ENCODE peak calls at places on chromosomes 12 and 14, in nine cellular contexts. One of them, this sample, is unnamed.

GRCh38 chr12:29516431-29516875 is 19.0 kb upstream of the OVCH1 start:
- DNase-seq in heart right ventricle: no peak
- DNase-seq in A549: no peak
- DNase-seq in body of pancreas: no peak
- DNase-seq in lung: no peak
- DNase-seq in H7: no peak
- DNase-seq in SK-N-MC: no peak
- DNase-seq in RWPE2: no peak
- DNase-seq in uterus: no peak
- DNase-seq in this sample: no peak

GRCh38 chr14:67166450-67166853 is 22.8 kb upstream of the GARIN2 start:
- DNase-seq in lung: no peak
- DNase-seq in heart right ventricle: no peak
- DNase-seq in A549: no peak
- DNase-seq in SK-N-MC: peak; percentile 52
- DNase-seq in body of pancreas: peak; percentile 19
- DNase-seq in RWPE2: no peak
- DNase-seq in H7: peak; percentile 21
- DNase-seq in uterus: no peak
- DNase-seq in this sample: peak; percentile 71

GRCh38 chr14:97931273-97931672 is 1134.1 kb downstream of the VRK1 start:
- DNase-seq in RWPE2: no peak
- DNase-seq in lung: no peak
- DNase-seq in A549: no peak
- DNase-seq in heart right ventricle: no peak
- DNase-seq in uterus: no peak
- DNase-seq in body of pancreas: no peak
- DNase-seq in H7: no peak
- DNase-seq in SK-N-MC: no peak
- DNase-seq in this sample: no peak

GRCh38 chr12:65886996-65887395 is 62.7 kb downstream of the HMGA2 start:
- DNase-seq in heart right ventricle: no peak
- DNase-seq in body of pancreas: no peak
- DNase-seq in A549: no peak
- DNase-seq in H7: no peak
- DNase-seq in RWPE2: no peak
- DNase-seq in uterus: no peak
- DNase-seq in lung: no peak
- DNase-seq in SK-N-MC: no peak
- DNase-seq in this sample: no peak

GRCh38 chr12:51941669-51942455 is 9.6 kb upstream of the ACVR1B start:
- DNase-seq in heart right ventricle: no peak
- DNase-seq in SK-N-MC: no peak
- DNase-seq in RWPE2: no peak
- DNase-seq in H7: no peak
- DNase-seq in uterus: no peak
- DNase-seq in A549: no peak
- DNase-seq in lung: no peak
- DNase-seq in body of pancreas: no peak
- DNase-seq in this sample: peak; percentile 36

GRCh38 chr14:96208739-96209138 is 4.1 kb downstream of the BDKRB2 start:
- DNase-seq in lung: no peak
- DNase-seq in SK-N-MC: no peak
- DNase-seq in heart right ventricle: no peak
- DNase-seq in H7: no peak
- DNase-seq in body of pancreas: no peak
- DNase-seq in RWPE2: peak; percentile 32
- DNase-seq in uterus: no peak
- DNase-seq in A549: no peak
- DNase-seq in this sample: no peak

GRCh38 chr12:103978384-103978982 is 12.8 kb downstream of the TDG start:
- DNase-seq in RWPE2: no peak
- DNase-seq in lung: no peak
- DNase-seq in H7: no peak
- DNase-seq in heart right ventricle: no peak
- DNase-seq in SK-N-MC: no peak
- DNase-seq in uterus: no peak
- DNase-seq in body of pancreas: no peak
- DNase-seq in A549: no peak
- DNase-seq in this sample: no peak

GRCh38 chr12:20629414-20630156 is 65.5 kb upstream of the SLCO1C1 start:
- DNase-seq in H7: no peak
- DNase-seq in uterus: no peak
- DNase-seq in lung: no peak
- DNase-seq in A549: peak; percentile 61
- DNase-seq in SK-N-MC: no peak
- DNase-seq in heart right ventricle: no peak
- DNase-seq in RWPE2: no peak
- DNase-seq in body of pancreas: peak; percentile 34
- DNase-seq in this sample: no peak

GRCh38 chr14:101843665-101844064 is 82.2 kb downstream of the PPP2R5C start:
- DNase-seq in SK-N-MC: no peak
- DNase-seq in lung: no peak
- DNase-seq in RWPE2: no peak
- DNase-seq in heart right ventricle: no peak
- DNase-seq in uterus: no peak
- DNase-seq in body of pancreas: no peak
- DNase-seq in H7: peak; percentile 70
- DNase-seq in A549: no peak
- DNase-seq in this sample: no peak

DNA sequence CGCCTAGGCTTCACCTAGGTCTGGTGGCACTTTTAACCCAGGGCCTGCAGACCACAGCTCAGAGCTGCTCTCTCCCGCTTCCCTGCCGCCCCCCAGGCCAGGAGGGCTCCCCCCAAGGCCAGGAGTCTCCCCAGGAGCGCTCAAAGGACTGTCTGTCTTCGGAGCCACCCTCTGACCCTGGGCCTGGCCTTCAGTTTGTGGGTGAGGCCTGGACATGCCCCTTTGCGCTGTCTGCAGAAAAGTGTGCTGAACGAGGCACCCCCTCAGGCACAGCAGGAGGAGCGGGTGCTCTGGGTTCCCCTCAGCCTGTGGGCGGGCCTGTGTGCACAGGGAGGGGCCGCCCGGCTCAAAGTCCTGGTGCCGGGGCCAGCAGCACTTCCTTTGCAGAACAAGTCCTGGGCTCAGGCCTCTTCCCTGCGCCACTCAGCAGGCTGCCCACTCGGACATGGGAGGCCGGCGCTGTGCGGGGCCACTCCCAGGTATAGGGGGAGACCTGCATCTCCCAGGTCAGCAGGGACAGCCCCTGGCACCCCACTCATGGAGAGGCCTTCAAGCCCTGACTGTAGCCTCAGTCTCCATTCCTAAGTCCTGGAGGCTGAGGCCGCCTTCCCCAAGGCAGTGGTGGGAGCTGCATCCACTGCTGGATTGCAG is 14.3 kb downstream of the DEGS2 start:
- DNase-seq in uterus: no peak
- DNase-seq in RWPE2: no peak
- DNase-seq in heart right ventricle: no peak
- DNase-seq in SK-N-MC: no peak
- DNase-seq in A549: no peak
- DNase-seq in body of pancreas: no peak
- DNase-seq in H7: no peak
- DNase-seq in lung: no peak
- DNase-seq in this sample: no peak
- H3K4me3 ChIP-seq in uterus: no peak overlapping the region
- H3K4me3 ChIP-seq in RWPE2: no peak overlapping the region
- H3K4me3 ChIP-seq in heart right ventricle: no peak overlapping the region
- H3K4me3 ChIP-seq in SK-N-MC: no peak overlapping the region
- H3K4me3 ChIP-seq in A549: no peak overlapping the region
- H3K4me3 ChIP-seq in body of pancreas: no peak overlapping the region
- H3K4me3 ChIP-seq in H7: no peak overlapping the region
- H3K4me3 ChIP-seq in lung: no peak overlapping the region
- H3K4me3 ChIP-seq in this sample: no peak overlapping the region

DNA sequence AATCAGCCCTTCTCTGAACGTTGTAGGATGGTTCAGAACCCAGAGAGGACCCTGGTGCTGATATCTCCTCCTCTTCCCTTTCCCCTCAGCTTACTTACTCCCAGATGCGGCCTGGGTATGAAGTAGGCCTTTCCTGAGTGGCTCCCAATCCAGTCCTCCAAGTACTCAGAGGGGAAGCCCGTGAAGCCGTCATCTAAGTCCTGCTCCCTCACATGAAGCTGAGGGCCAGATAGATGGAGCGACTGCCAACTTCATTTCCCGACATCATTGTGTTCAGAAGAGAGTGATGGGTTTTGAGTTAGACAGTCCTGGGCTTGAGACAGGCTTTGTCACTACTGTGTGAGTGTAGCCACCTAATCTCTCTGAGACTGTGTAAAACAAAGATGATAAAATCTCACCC is 2.7 kb downstream of the APOLD1 start:
- DNase-seq in heart right ventricle: no peak
- DNase-seq in A549: no peak
- DNase-seq in lung: no peak
- DNase-seq in uterus: peak; percentile 21
- DNase-seq in H7: no peak
- DNase-seq in body of pancreas: no peak
- DNase-seq in SK-N-MC: no peak
- DNase-seq in RWPE2: no peak
- DNase-seq in this sample: no peak
- H3K4me3 ChIP-seq in heart right ventricle: peak overlapping the region; percentile 69
- H3K4me3 ChIP-seq in A549: no peak overlapping the region
- H3K4me3 ChIP-seq in lung: no peak overlapping the region
- H3K4me3 ChIP-seq in uterus: no peak overlapping the region
- H3K4me3 ChIP-seq in H7: no peak overlapping the region
- H3K4me3 ChIP-seq in body of pancreas: no peak overlapping the region
- H3K4me3 ChIP-seq in SK-N-MC: no peak overlapping the region
- H3K4me3 ChIP-seq in RWPE2: no peak overlapping the region
- H3K4me3 ChIP-seq in this sample: no peak overlapping the region

DNA sequence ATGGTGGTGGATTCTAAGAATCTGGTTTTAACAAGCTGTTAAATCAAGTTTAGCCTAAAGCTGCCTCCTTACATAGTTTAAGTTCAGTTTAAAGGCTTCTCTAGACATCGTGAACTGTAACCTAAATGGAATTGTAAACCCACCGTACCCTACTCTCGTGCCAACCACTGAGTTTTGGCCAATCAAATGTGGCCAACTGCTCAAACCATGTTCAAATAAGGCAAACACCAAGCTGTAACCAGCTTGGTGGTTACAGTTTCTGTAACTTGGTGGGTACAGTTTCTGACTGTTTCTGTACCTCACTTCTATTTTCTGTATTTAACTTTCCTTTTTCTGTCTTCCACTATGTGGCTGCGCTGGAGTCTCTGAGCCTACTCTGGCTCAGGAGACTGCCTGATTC is 131.9 kb upstream of the DDHD1 start:
- DNase-seq in uterus: no peak
- DNase-seq in A549: no peak
- DNase-seq in H7: no peak
- DNase-seq in SK-N-MC: no peak
- DNase-seq in lung: no peak
- DNase-seq in RWPE2: no peak
- DNase-seq in heart right ventricle: no peak
- DNase-seq in body of pancreas: no peak
- DNase-seq in this sample: no peak
- H3K4me3 ChIP-seq in uterus: no peak overlapping the region
- H3K4me3 ChIP-seq in A549: no peak overlapping the region
- H3K4me3 ChIP-seq in H7: no peak overlapping the region
- H3K4me3 ChIP-seq in SK-N-MC: no peak overlapping the region
- H3K4me3 ChIP-seq in lung: no peak overlapping the region
- H3K4me3 ChIP-seq in RWPE2: no peak overlapping the region
- H3K4me3 ChIP-seq in heart right ventricle: no peak overlapping the region
- H3K4me3 ChIP-seq in body of pancreas: no peak overlapping the region
- H3K4me3 ChIP-seq in this sample: no peak overlapping the region

DNA sequence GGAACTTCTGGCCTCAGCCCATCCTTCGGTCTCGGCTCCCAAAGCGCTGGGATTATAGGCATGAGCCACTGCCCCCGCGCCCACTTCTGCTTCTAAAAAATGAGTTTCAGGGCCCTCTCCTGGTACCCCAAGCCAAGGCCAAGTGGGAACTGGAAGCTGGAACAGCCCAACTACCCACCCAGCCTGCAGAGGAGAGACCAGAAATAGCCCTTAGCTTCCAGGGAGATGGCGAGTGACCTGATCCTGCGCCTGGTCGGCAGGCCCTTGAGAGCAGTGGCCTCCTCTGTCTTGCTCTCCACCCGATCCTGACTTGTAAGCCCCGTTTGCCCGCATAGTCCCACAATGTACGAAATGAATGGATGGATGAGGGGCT is 31.2 kb upstream of the PLEKHG6 start:
- DNase-seq in lung: no peak
- DNase-seq in SK-N-MC: no peak
- DNase-seq in RWPE2: no peak
- DNase-seq in A549: no peak
- DNase-seq in body of pancreas: no peak
- DNase-seq in heart right ventricle: no peak
- DNase-seq in H7: no peak
- DNase-seq in uterus: no peak
- DNase-seq in this sample: peak; percentile 69
- H3K4me3 ChIP-seq in lung: no peak overlapping the region
- H3K4me3 ChIP-seq in SK-N-MC: no peak overlapping the region
- H3K4me3 ChIP-seq in RWPE2: no peak overlapping the region
- H3K4me3 ChIP-seq in A549: peak overlapping the region; percentile 9
- H3K4me3 ChIP-seq in body of pancreas: no peak overlapping the region
- H3K4me3 ChIP-seq in heart right ventricle: peak overlapping the region; percentile 60
- H3K4me3 ChIP-seq in H7: no peak overlapping the region
- H3K4me3 ChIP-seq in uterus: no peak overlapping the region
- H3K4me3 ChIP-seq in this sample: no peak overlapping the region

GRCh38 chr12:113466770-113467153 is 4.9 kb downstream of the LHX5 start:
- DNase-seq in H7: no peak
- DNase-seq in A549: no peak
- DNase-seq in uterus: no peak
- DNase-seq in lung: no peak
- DNase-seq in heart right ventricle: no peak
- DNase-seq in SK-N-MC: no peak
- DNase-seq in RWPE2: no peak
- DNase-seq in body of pancreas: no peak
- DNase-seq in this sample: no peak

GRCh38 chr12:113465808-113466769 is 5.6 kb downstream of the LHX5 start:
- DNase-seq in uterus: no peak
- DNase-seq in SK-N-MC: no peak
- DNase-seq in body of pancreas: no peak
- DNase-seq in RWPE2: no peak
- DNase-seq in H7: peak; percentile 69
- DNase-seq in lung: no peak
- DNase-seq in A549: no peak
- DNase-seq in heart right ventricle: no peak
- DNase-seq in this sample: peak; percentile 79

GRCh38 chr12:113463746-113464743 is 7.6 kb downstream of the LHX5 start:
- DNase-seq in SK-N-MC: no peak
- DNase-seq in A549: no peak
- DNase-seq in H7: peak; percentile 69
- DNase-seq in RWPE2: no peak
- DNase-seq in uterus: no peak
- DNase-seq in body of pancreas: no peak
- DNase-seq in heart right ventricle: no peak
- DNase-seq in lung: no peak
- DNase-seq in this sample: peak; percentile 84

GRCh38 chr12:113462880-113463745 is 8.6 kb downstream of the LHX5 start:
- DNase-seq in lung: no peak
- DNase-seq in heart right ventricle: no peak
- DNase-seq in RWPE2: no peak
- DNase-seq in H7: peak; percentile 75
- DNase-seq in uterus: no peak
- DNase-seq in SK-N-MC: no peak
- DNase-seq in body of pancreas: no peak
- DNase-seq in A549: no peak
- DNase-seq in this sample: peak; percentile 87

GRCh38 chr12:113464852-113465719 is 6.6 kb downstream of the LHX5 start:
- DNase-seq in RWPE2: no peak
- DNase-seq in H7: peak; percentile 69
- DNase-seq in uterus: no peak
- DNase-seq in lung: no peak
- DNase-seq in A549: no peak
- DNase-seq in SK-N-MC: no peak
- DNase-seq in heart right ventricle: no peak
- DNase-seq in body of pancreas: no peak
- DNase-seq in this sample: peak; percentile 75
- H3K4me3 ChIP-seq in RWPE2: no peak overlapping the region
- H3K4me3 ChIP-seq in H7: no peak overlapping the region
- H3K4me3 ChIP-seq in uterus: no peak overlapping the region
- H3K4me3 ChIP-seq in lung: no peak overlapping the region
- H3K4me3 ChIP-seq in A549: peak overlapping the region; percentile 32
- H3K4me3 ChIP-seq in SK-N-MC: no peak overlapping the region
- H3K4me3 ChIP-seq in heart right ventricle: peak overlapping the region; percentile 27
- H3K4me3 ChIP-seq in body of pancreas: no peak overlapping the region
- H3K4me3 ChIP-seq in this sample: no peak overlapping the region

This sample was measured in endodermal cell.